ENCODE peak calls at places on chromosome 9, in eight cellular contexts. D, S, X, G, P, Y, I and T are unnamed samples.

GRCh38 chr9:114855488-114855887 is 49.6 kb upstream of the TNFSF15 start:
- DNase-seq in D (no peak), G (no peak), Y (no peak), S (no peak), X (no peak), I (no peak), P (no peak), T (no peak)

GRCh38 chr9:99366601-99367000 is 144.5 kb downstream of the SEC61B start:
- DNase-seq in X (no peak), Y (no peak), I (no peak), P (no peak), S (no peak), G (no peak), D (no peak), T (no peak)

GRCh38 chr9:130894546-130894945 is 2.1 kb downstream of the QRFP start:
- DNase-seq in D (no peak), P (no peak), X (no peak), Y (no peak), S (no peak), G (no peak), I (peak), T (no peak)

GRCh38 chr9:133234577-133235322 is 25.7 kb upstream of the OBP2B start:
- DNase-seq in G (no peak), I (no peak), X (no peak), P (no peak), D (no peak), Y (no peak), S (no peak), T (no peak)

GRCh38 chr9:69671291-69671903 is 774 bp downstream of the APBA1 start:
- DNase-seq in S (no peak), G (no peak), Y (no peak), P (no peak), I (no peak), X (no peak), D (no peak), T (peak)

GRCh38 chr9:21817176-21817575 is 14.7 kb downstream of the MTAP start:
- DNase-seq in D (no peak), X (no peak), S (no peak), G (no peak), I (no peak), P (no peak), Y (no peak), T (no peak)

GRCh38 chr9:21688108-21689102 is 114.0 kb upstream of the MTAP start:
- DNase-seq in P (no peak), D (no peak), G (no peak), S (no peak), I (no peak), Y (no peak), X (no peak), T (no peak)

GRCh38 chr9:35538361-35539234 is 48.7 kb downstream of the RUSC2 start:
- DNase-seq in Y (no peak), I (no peak), G (peak), X (peak), S (no peak), D (no peak), P (no peak), T (peak)

GRCh38 chr9:98978231-98978681 is 34.5 kb downstream of the COL15A1 start:
- DNase-seq in Y (no peak), G (no peak), X (no peak), I (no peak), P (no peak), D (no peak), S (no peak), T (no peak)

GRCh38 chr9:129491486-129491855 is 129.4 kb downstream of the C9orf50 start:
- DNase-seq in Y (no peak), S (no peak), I (no peak), X (no peak), G (no peak), P (no peak), D (no peak), T (no peak)

GRCh38 chr9:4225291-4226119 is 74.4 kb downstream of the GLIS3 start:
- DNase-seq in I (no peak), Y (peak), P (no peak), S (no peak), G (peak), X (no peak), D (no peak), T (no peak)

GRCh38 chr9:83633676-83634075 is 10.7 kb downstream of the IDNK start:
- DNase-seq in G (no peak), S (no peak), D (no peak), P (no peak), Y (no peak), I (no peak), X (no peak), T (no peak)

GRCh38 chr9:32716439-32716838 is 66.9 kb upstream of the TMEM215 start:
- DNase-seq in S (no peak), P (no peak), D (no peak), G (no peak), X (no peak), I (no peak), Y (no peak), T (no peak)

GRCh38 chr9:115694014-115694413 is 459.6 kb upstream of the PAPPA start:
- DNase-seq in G (peak), S (no peak), I (peak), X (no peak), P (no peak), D (no peak), Y (no peak), T (no peak)

GRCh38 chr9:98686961-98687855 is 21.5 kb downstream of the GABBR2 start:
- DNase-seq in Y (no peak), S (no peak), I (no peak), D (no peak), P (no peak), X (no peak), G (no peak), T (no peak)

GRCh38 chr9:38641985-38642864 is 21.8 kb upstream of the ANKRD18A start:
- DNase-seq in G (peak), Y (peak), D (no peak), P (no peak), S (peak), I (peak), X (no peak), T (peak)

GRCh38 chr9:129669946-129670345 is 4.5 kb downstream of the PRRX2 start:
- DNase-seq in P (no peak), G (no peak), I (no peak), S (no peak), X (no peak), Y (no peak), D (no peak), T (no peak)

GRCh38 chr9:133607381-133607780 is 1.8 kb downstream of the FAM163B start:
- DNase-seq in Y (no peak), I (no peak), S (no peak), D (no peak), P (no peak), G (no peak), X (no peak), T (no peak)

GRCh38 chr9:91197232-91198181 is 164.2 kb downstream of the AUH start:
- DNase-seq in G (peak), S (peak), X (peak), Y (no peak), D (no peak), I (peak), P (peak), T (peak)

GRCh38 chr9:123299558-123300126 is 31.3 kb upstream of the STRBP start:
- DNase-seq in D (no peak), G (no peak), I (peak), X (no peak), P (peak), Y (no peak), S (no peak), T (no peak)

GRCh38 chr9:90783552-90783951 is 18.1 kb upstream of the SYK start:
- DNase-seq in D (no peak), S (no peak), Y (no peak), G (no peak), P (no peak), I (no peak), X (no peak), T (no peak)

GRCh38 chr9:87554177-87554940 is 56.7 kb downstream of the DAPK1 start:
- DNase-seq in I (no peak), X (no peak), D (no peak), G (peak), P (no peak), S (no peak), Y (no peak), T (peak)

GRCh38 chr9:31823365-31823764 is 561.1 kb upstream of the ACO1 start:
- DNase-seq in X (no peak), Y (no peak), P (no peak), G (no peak), D (no peak), S (no peak), I (no peak), T (no peak)

GRCh38 chr9:126499005-126499910 is 114.5 kb upstream of the LMX1B start:
- DNase-seq in D (no peak), P (peak), X (no peak), G (peak), Y (peak), S (no peak), I (peak), T (peak)

GRCh38 chr9:4243113-4243512 is 56.8 kb downstream of the GLIS3 start:
- DNase-seq in S (no peak), P (no peak), I (no peak), G (no peak), Y (no peak), D (no peak), X (no peak), T (no peak)

GRCh38 chr9:84620338-84620737 is 49.2 kb upstream of the NTRK2 start:
- DNase-seq in S (no peak), X (no peak), G (no peak), I (no peak), P (no peak), Y (no peak), D (no peak), T (no peak)

GRCh38 chr9:98808411-98808815 is 943 bp downstream of the GALNT12 start:
- DNase-seq in D (no peak), X (no peak), S (no peak), G (peak), Y (no peak), P (peak), I (no peak), T (no peak)

GRCh38 chr9:80094176-80094771 is 522.5 kb downstream of the TLE4 start:
- DNase-seq in X (no peak), D (no peak), Y (no peak), P (no peak), I (no peak), S (no peak), G (no peak), T (no peak)

GRCh38 chr9:129472651-129473102 is 148.2 kb downstream of the C9orf50 start:
- DNase-seq in P (no peak), D (no peak), Y (no peak), I (no peak), X (no peak), S (no peak), G (no peak), T (no peak)

GRCh38 chr9:22446950-22447606 is 454 bp downstream of the DMRTA1 start:
- DNase-seq in Y (peak), P (no peak), X (no peak), S (peak), I (peak), D (no peak), G (no peak), T (peak)

GRCh38 chr9:129343697-129344375 is 165.8 kb upstream of the IER5L start:
- DNase-seq in G (peak), D (peak), I (no peak), X (peak), Y (no peak), S (no peak), P (no peak), T (peak)

GRCh38 chr9:38622083-38622674 is 1.8 kb upstream of the ANKRD18A start:
- DNase-seq in X (no peak), S (peak), I (no peak), G (peak), Y (no peak), P (no peak), D (no peak), T (no peak)

GRCh38 chr9:131889437-131890244 is 149.8 kb upstream of the RAPGEF1 start:
- DNase-seq in Y (no peak), X (no peak), G (no peak), S (no peak), D (no peak), I (no peak), P (no peak), T (no peak)

GRCh38 chr9:116715751-116716150 is 28.6 kb downstream of the TRIM32 start:
- DNase-seq in S (no peak), Y (no peak), I (no peak), X (no peak), D (no peak), G (no peak), P (no peak), T (no peak)

GRCh38 chr9:124513374-124513994 is 6.3 kb upstream of the NR5A1 start:
- DNase-seq in Y (peak), S (no peak), G (no peak), D (no peak), X (no peak), I (peak), P (peak), T (peak)

GRCh38 chr9:18405240-18405639 is 68.7 kb upstream of the ADAMTSL1 start:
- DNase-seq in P (no peak), S (no peak), D (no peak), Y (no peak), I (no peak), X (no peak), G (no peak), T (no peak)

GRCh38 chr9:73537561-73537960 is 385.9 kb downstream of the ANXA1 start:
- DNase-seq in D (no peak), X (no peak), P (no peak), I (no peak), Y (no peak), G (no peak), S (no peak), T (no peak)

GRCh38 chr9:35728041-35728971 is 3.7 kb downstream of the TLN1 start:
- DNase-seq in P (peak), Y (peak), S (peak), I (peak), X (peak), G (peak), D (no peak), T (peak)

GRCh38 chr9:38641142-38641541 is 20.7 kb upstream of the ANKRD18A start:
- DNase-seq in Y (no peak), G (no peak), X (no peak), S (no peak), D (no peak), I (no peak), P (no peak), T (no peak)

GRCh38 chr9:121599186-121599871 is 52.1 kb upstream of the DAB2IP start:
- DNase-seq in G (peak), I (no peak), D (no peak), P (no peak), S (peak), X (peak), Y (no peak), T (peak)
- TF ChIP-seq POLR2A in G (no peak), I (no peak), D (no peak), P (no peak), S (peak), X (no peak), Y (no peak), T (peak)

GRCh38 chr9:96418074-96418919 is at the start of gene ZNF367:
- DNase-seq in P (peak), Y (peak), D (peak), G (peak), I (peak), S (peak), X (peak), T (peak)
- TF ChIP-seq POLR2A in P (peak), Y (peak), D (no peak), G (peak), I (peak), S (peak), X (no peak), T (peak)

DNA sequence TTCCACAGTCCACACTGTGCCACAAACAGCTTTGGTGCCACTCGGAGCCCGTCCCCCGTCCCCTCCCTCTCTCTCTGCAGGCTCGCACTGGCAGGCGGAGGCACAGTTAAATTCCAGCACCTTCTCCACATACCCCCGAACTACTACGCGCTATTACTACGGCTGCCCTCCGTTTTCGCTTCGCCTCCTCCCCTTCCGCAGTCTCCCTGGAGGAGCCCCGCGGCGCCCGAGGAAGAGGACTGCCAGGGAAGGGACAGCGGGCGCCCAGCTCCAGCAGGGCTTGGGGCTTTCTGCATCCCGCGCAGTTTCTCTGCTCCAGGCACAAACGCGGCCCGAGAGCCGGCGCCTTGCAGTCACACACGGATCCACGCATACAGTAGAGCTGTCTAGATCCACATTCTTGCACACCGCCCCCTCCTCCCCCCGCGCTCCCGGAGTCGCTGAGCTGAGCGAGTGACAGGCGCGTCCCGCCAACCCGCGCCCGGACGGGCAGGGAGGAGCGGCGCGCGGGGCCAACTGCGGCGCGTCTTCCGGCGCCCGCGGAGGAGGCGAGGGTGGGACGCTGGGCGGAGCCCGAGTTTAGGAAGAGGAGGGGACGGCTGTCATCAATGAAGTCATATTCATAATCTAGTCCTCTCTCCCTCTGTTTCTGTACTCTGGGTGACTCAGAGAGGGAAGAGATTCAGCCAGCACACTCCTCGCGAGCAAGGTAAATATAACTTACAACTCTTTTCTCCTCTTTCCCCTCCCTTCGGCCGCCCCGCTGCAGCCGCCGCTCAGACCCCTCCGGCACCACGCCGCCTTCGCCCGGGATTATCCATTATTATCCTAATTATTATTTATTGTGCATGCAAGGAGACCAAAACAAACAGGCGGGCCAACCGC is at the start of gene SMARCA2:
- DNase-seq in X (peak), D (peak), Y (peak), S (peak), I (peak), G (peak), P (peak), T (peak)
- TF ChIP-seq POLR2A in X (peak), D (no peak), Y (peak), S (peak), I (peak), G (peak), P (peak), T (peak)

DNA sequence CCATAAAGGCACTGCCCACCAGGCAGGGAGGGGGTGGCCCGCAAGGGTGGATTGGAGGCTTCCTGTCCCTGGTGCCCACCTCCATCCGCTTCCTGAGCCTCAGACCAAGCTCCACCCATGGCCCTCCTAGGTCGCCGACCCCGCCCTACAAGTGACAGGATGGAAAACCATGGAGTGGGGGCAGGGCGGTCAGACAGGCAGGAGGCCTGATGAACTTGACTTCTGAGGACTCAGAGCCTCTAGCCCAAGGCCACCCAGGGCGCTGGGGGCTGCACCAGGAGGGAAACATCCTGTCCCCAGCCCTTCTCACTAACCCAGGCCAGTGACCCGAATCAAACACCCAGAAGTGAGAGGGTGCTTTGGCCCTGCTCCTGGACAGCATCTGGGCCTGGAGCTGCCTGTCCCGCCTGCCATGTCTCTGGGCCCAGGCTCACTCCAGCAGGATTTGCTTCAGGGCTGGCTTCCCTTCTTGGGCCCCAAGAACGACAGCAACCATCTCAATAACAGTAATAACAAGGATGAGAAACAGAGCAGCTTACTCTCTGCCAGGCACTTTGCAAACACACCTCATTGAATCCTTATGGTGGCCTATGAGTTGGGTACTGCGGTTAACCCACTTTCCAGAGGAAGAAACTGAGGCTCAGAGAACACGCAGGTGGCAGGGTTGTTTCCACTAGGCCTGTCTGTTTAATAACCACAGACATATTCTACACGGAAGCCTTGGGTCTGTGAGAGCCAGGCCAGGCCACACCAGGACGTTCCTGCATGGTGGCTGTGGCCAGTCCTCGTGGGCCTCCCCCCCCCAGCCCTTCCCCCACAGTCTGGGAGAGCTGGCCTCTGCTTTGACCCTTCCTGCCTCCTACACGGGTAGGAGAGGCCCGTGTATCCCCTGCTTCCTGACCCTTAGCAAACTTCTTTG is 4.4 kb upstream of the ST6GALNAC6 start:
- DNase-seq in P (peak), G (peak), X (peak), I (peak), S (no peak), Y (no peak), D (no peak), T (no peak)
- TF ChIP-seq POLR2A in P (peak), G (no peak), X (no peak), I (peak), S (no peak), Y (no peak), D (no peak), T (no peak)

GRCh38 chr9:136439550-136440408 is at the start of gene INPP5E:
- DNase-seq in I (peak), S (peak), G (peak), D (no peak), P (peak), X (peak), Y (peak), T (peak)
- TF ChIP-seq POLR2A in I (peak), S (no peak), G (peak), D (no peak), P (peak), X (no peak), Y (peak), T (no peak)

DNA sequence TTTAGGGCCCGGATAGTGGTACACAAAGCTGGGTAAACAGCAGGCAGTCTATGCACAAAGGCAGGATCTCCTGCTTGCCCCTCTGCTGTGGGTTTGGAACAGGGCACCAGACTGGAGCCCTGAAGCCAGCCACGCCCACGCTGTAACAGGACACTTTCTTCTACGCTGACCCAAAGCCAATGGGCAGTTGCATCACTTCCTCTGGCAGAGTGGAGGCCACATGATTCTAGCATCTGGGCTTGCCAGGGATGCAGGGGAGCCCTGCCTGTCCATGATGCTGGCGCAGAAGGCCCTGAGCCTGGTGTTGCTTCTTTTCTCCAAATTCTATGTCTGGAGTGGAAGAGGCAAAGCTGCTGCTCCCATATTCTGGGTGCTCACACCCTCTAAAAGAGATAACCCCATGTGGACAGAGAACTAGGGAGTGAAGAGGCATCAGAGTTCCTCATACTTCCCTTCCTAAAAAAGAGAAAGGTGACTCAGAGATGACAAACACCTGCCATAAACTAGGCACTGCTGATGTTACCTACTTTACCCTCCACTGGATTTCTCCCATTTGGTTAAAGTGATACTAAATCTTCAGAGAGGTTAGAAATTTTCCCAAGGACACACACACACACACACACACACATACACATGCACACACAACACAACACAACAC is 260.3 kb upstream of the KLF4 start:
- DNase-seq in S (peak), P (peak), D (peak), Y (peak), X (peak), I (peak), G (peak), T (peak)
- TF ChIP-seq POLR2A in S (no peak), P (no peak), D (no peak), Y (no peak), X (no peak), I (no peak), G (no peak), T (peak)